ENCODE peak calls at places on chromosomes 13 and 19, in six cellular contexts. F, Z, H, Q, L and S are unnamed samples.

GRCh38 chr13:26653310-26653709 is 95.8 kb downstream of the WASF3 start:
- DNase-seq in F (no peak), Z (no peak), H (no peak), Q (no peak), L (no peak), S (no peak)

GRCh38 chr19:57813919-57814504 is 701 bp downstream of the ZNF552 start:
- DNase-seq in F (no peak), Z (no peak), H (no peak), Q (no peak), L (no peak), S (no peak)

GRCh38 chr13:94854688-94855087 is 142.3 kb upstream of the SOX21 start:
- DNase-seq in F (no peak), Z (no peak), H (no peak), Q (no peak), L (no peak), S (no peak)

GRCh38 chr19:49361438-49362047 is 673 bp downstream of the TEAD2 start:
- DNase-seq in F (peak), Z (peak), H (no peak), Q (peak), L (peak), S (peak)

GRCh38 chr13:78192721-78193120 is 274.1 kb upstream of the EDNRB start:
- DNase-seq in F (no peak), Z (no peak), H (no peak), Q (no peak), L (peak), S (no peak)

GRCh38 chr19:45076029-45076850 is at the start of gene ZNF296:
- DNase-seq in F (no peak), Z (peak), H (peak), Q (no peak), L (no peak), S (no peak)

GRCh38 chr19:37790244-37790925 is 11.0 kb upstream of the ZNF573 start:
- DNase-seq in F (no peak), Z (no peak), H (no peak), Q (no peak), L (no peak), S (no peak)

GRCh38 chr19:38068851-38069250 is 155.2 kb downstream of the DPF1 start:
- DNase-seq in F (no peak), Z (no peak), H (no peak), Q (peak), L (no peak), S (no peak)

GRCh38 chr13:49877629-49878218 is 58.4 kb downstream of the SPRYD7 start:
- DNase-seq in F (no peak), Z (no peak), H (no peak), Q (no peak), L (no peak), S (no peak)

GRCh38 chr13:62357887-62358645 is 942.4 kb upstream of the PCDH20 start:
- DNase-seq in F (no peak), Z (no peak), H (no peak), Q (peak), L (peak), S (no peak)

GRCh38 chr19:42185281-42185680 is 32.2 kb downstream of the DEDD2 start:
- DNase-seq in F (no peak), Z (no peak), H (no peak), Q (no peak), L (no peak), S (no peak)

GRCh38 chr19:29771708-29772415 is 39.9 kb upstream of the CCNE1 start:
- DNase-seq in F (no peak), Z (no peak), H (peak), Q (peak), L (peak), S (no peak)

GRCh38 chr13:75383064-75383715 is 98.8 kb downstream of the TBC1D4 start:
- DNase-seq in F (no peak), Z (no peak), H (no peak), Q (no peak), L (no peak), S (no peak)

GRCh38 chr19:53892981-53893325 is 11.0 kb downstream of the PRKCG start:
- DNase-seq in F (no peak), Z (no peak), H (no peak), Q (peak), L (no peak), S (no peak)

GRCh38 chr19:6676288-6676687 is 6.3 kb upstream of the TNFSF14 start:
- DNase-seq in F (no peak), Z (no peak), H (no peak), Q (no peak), L (no peak), S (no peak)
- TF ChIP-seq CTCF in F (no peak), Z (no peak), H (no peak), Q (no peak), L (no peak), S (no peak)

DNA sequence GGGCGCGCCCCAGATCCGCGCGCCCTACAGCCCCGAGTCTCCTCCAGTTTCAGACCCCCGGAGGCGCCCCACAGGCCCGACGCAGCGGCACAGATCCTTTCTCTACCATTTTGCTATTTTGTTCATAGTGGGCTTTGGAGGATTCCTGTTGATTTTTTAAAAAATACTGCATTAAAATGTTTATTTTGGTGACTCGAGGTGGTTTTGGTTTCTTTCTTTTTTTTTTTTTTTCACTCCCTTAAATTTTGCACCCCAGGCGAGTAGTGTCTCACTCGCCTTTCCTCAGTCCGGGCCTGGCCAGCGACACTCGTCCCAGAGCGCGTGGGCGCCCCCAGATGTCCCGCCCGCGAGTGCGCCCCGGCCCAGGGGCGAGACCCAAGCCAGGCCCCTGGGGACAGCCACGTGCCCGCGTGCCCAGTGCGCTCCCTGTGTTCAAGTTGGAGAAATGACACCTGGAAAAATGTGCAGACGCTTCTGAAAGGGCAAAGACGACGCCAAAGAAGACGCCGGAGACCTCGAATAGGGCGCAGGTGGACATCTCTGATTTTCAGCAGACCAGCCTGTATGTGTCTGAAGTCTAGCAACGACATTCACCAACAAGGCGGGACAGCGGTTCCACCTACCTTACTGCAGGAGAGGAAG is 478 bp upstream of the INSR start:
- DNase-seq in F (peak), Z (peak), H (no peak), Q (peak), L (no peak), S (no peak)
- TF ChIP-seq CTCF in F (peak), Z (no peak), H (no peak), Q (peak), L (peak), S (no peak)

GRCh38 chr19:46661020-46661731 is at the start of gene DACT3:
- DNase-seq in F (peak), Z (peak), H (peak), Q (peak), L (peak), S (peak)
- TF ChIP-seq CTCF in F (no peak), Z (no peak), H (no peak), Q (no peak), L (no peak), S (no peak)

GRCh38 chr13:113641426-113641825 is 16.6 kb downstream of the ATP4B start:
- DNase-seq in F (peak), Z (no peak), H (no peak), Q (no peak), L (no peak), S (no peak)
- TF ChIP-seq CTCF in F (no peak), Z (no peak), H (no peak), Q (no peak), L (no peak), S (no peak)

GRCh38 chr19:799076-799881 is 2.0 kb downstream of the PTBP1 start:
- DNase-seq in F (no peak), Z (no peak), H (peak), Q (no peak), L (no peak), S (no peak)
- TF ChIP-seq CTCF in F (peak), Z (no peak), H (no peak), Q (peak), L (peak), S (no peak)

GRCh38 chr19:18999896-19000620 is 33.3 kb downstream of the SUGP2 start:
- DNase-seq in F (no peak), Z (no peak), H (no peak), Q (peak), L (no peak), S (no peak)
- TF ChIP-seq CTCF in F (peak), Z (no peak), H (no peak), Q (peak), L (peak), S (no peak)

DNA sequence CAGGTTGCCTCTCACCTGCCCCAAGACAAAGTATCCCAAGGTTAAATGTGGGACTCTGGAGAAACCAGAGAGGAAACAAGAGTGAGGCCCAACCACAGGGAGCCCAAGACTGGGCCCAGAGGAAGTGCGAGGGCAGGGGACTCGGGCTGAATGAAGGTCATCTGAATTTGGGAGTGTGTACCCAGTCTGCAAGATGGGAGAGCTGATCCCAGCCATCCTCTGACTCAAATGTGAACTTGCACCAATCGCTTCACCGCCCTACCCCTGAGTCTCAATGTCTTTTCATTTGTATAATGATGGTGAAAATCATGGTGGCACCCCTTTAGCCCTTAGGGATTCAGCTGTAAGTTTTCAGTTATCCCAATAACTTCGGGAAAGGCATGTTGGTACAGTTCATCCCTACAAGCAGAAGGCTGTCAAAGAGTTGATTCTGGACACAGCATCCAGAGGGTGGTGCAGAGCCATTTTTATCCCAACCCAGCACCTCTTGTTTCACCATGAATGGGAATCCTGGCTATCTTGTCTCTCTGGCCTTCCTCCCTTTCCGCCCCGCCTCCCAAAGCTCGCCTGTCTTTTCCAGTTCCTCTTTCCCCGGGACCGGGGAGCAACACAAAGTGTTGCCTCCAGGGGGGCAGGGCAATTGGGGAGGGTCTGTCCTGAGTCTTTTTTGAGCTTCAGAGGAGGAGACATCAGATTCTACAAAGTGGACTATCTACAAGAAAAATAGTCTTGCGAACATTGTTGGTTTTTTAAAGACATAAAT is 123.4 kb downstream of the NUFIP1 start:
- DNase-seq in F (no peak), Z (no peak), H (no peak), Q (no peak), L (no peak), S (no peak)
- TF ChIP-seq CTCF in F (no peak), Z (no peak), H (no peak), Q (no peak), L (no peak), S (no peak)

DNA sequence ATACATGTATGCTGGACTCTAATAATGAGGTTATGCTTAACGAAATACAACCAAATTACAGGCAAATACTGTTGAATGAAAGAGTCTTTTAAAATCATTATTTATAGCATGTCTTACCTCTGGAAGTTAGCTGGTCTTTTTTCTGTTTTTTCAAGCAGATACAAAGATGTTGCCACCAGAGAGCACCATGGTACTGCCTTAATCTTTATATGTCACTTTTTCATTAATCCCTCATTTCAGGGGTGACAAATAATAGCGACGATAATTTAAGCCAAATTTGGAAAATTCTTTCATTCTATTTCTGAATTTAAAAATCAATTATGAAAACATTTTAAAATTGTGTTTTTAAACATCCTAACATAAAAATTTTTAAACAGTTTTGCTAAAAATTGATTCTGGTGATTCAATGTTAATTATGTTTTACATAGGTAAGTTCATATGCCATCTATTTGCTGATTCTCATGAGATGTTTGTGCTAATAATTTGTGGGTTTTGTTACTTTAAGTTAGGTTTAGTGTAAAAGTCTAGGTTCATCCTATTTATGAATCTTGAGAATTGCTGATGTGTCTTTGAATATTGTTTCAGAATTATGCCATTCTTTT is 379.3 kb upstream of the SGCG start:
- DNase-seq in F (no peak), Z (no peak), H (no peak), Q (no peak), L (no peak), S (no peak)
- TF ChIP-seq CTCF in F (peak), Z (no peak), H (no peak), Q (no peak), L (peak), S (no peak)

GRCh38 chr19:1599460-1599846 is 5.8 kb downstream of the UQCR11 start:
- DNase-seq in F (no peak), Z (no peak), H (no peak), Q (no peak), L (no peak), S (no peak)
- TF ChIP-seq CTCF in F (no peak), Z (no peak), H (no peak), Q (no peak), L (no peak), S (no peak)

GRCh38 chr13:31452525-31452924 is 252.8 kb downstream of the B3GLCT start:
- DNase-seq in F (no peak), Z (no peak), H (no peak), Q (no peak), L (no peak), S (no peak)
- TF ChIP-seq CTCF in F (no peak), Z (no peak), H (no peak), Q (no peak), L (no peak), S (no peak)